ENCODE peak calls at places on chromosomes 11 and 22, in nine cellular contexts. D is CD4-positive, alpha-beta memory T cell; Q is amniotic stem cell; X is activated T-helper 1 cell treated with Interleukin-2 at 50 U/mL for 16 hours; R is HuH-7; L is iris pigment epithelial cell; O is AG09319; M is BJ; C is NCI-H446. U is an unnamed sample.

GRCh38 chr11:45028921-45029680 is 78.4 kb upstream of the TP53I11 start:
- DNase-seq in D (no peak), M (no peak), X (no peak), C (no peak), R (no peak), Q (no peak), L (no peak), O (no peak), U (no peak)

GRCh38 chr11:45079567-45079942 is 66.9 kb upstream of the PRDM11 start:
- DNase-seq in D (no peak), L (no peak), M (no peak), C (no peak), O (no peak), R (no peak), Q (no peak), X (no peak), U (no peak)

GRCh38 chr11:111320728-111321568 is 22.6 kb downstream of the POU2AF3 start:
- DNase-seq in M (no peak), O (no peak), C (no peak), Q (no peak), X (no peak), R (no peak), L (no peak), D (no peak), U (no peak)

GRCh38 chr11:32068134-32068533 is 22.7 kb upstream of the RCN1 start:
- DNase-seq in X (no peak), L (peak), O (no peak), R (no peak), C (no peak), M (no peak), Q (no peak), D (no peak), U (no peak)

GRCh38 chr11:61766353-61766841 is 14.0 kb downstream of the MYRF start:
- DNase-seq in C (no peak), M (no peak), L (peak), D (no peak), R (no peak), Q (no peak), X (no peak), O (no peak), U (no peak)

GRCh38 chr11:70233511-70233919 is 30.4 kb downstream of the FADD start:
- DNase-seq in L (peak), M (peak), D (no peak), X (no peak), R (no peak), O (no peak), C (no peak), Q (peak), U (peak)

GRCh38 chr11:111259871-111260270 is 14.3 kb downstream of the POU2AF2 start:
- DNase-seq in D (no peak), C (no peak), L (peak), R (no peak), X (no peak), Q (no peak), O (no peak), M (no peak), U (no peak)

GRCh38 chr11:62680825-62681240 is 2.0 kb upstream of the UBXN1 start:
- DNase-seq in D (peak), L (peak), M (no peak), X (no peak), C (peak), R (peak), O (peak), Q (peak), U (peak)

GRCh38 chr22:26450453-26451185 is 21.6 kb downstream of the ASPHD2 start:
- DNase-seq in X (no peak), L (no peak), C (no peak), O (no peak), D (no peak), M (no peak), Q (no peak), R (no peak), U (no peak)

GRCh38 chr11:3081386-3081751 is 24.1 kb upstream of the CARS1 start:
- DNase-seq in R (no peak), X (no peak), D (no peak), C (no peak), O (no peak), Q (no peak), L (no peak), M (no peak), U (no peak)

GRCh38 chr11:102812188-102812587 is 14.2 kb upstream of the MMP1 start:
- DNase-seq in C (no peak), L (no peak), D (no peak), O (no peak), X (no peak), M (no peak), R (no peak), Q (no peak), U (no peak)

GRCh38 chr11:123308077-123308476 is 113.0 kb upstream of the CLMP start:
- DNase-seq in C (no peak), Q (no peak), X (no peak), R (no peak), D (no peak), O (peak), M (peak), L (peak), U (no peak)

GRCh38 chr22:40560551-40560950 is 76.0 kb downstream of the MRTFA start:
- DNase-seq in D (no peak), L (peak), M (peak), Q (no peak), X (no peak), C (no peak), O (no peak), R (no peak), U (no peak)

U was measured in NCI-H460.